ENCODE peak calls at places on chromosomes 1 and 21, in nine cellular contexts. One of them, this sample, is unnamed.

GRCh38 chr1:210072891-210073509 is 135.0 kb downstream of the SYT14 start:
- DNase-seq in SK-N-SH: no peak
- DNase-seq in kidney: no peak
- DNase-seq in breast epithelium: no peak
- DNase-seq in cardiac muscle cell: no peak
- DNase-seq in mesendoderm: no peak
- DNase-seq in sigmoid colon: no peak
- DNase-seq in adrenal gland: no peak
- DNase-seq in vagina: no peak
- DNase-seq in this sample: no peak

GRCh38 chr1:207676153-207676552 is 31.2 kb downstream of the CR1L start:
- DNase-seq in adrenal gland: no peak
- DNase-seq in mesendoderm: no peak
- DNase-seq in sigmoid colon: no peak
- DNase-seq in breast epithelium: no peak
- DNase-seq in cardiac muscle cell: no peak
- DNase-seq in kidney: no peak
- DNase-seq in vagina: no peak
- DNase-seq in SK-N-SH: no peak
- DNase-seq in this sample: no peak

GRCh38 chr1:12539705-12540579 is 78.1 kb downstream of the DHRS3 start:
- DNase-seq in adrenal gland: peak; percentile 36
- DNase-seq in sigmoid colon: peak; percentile 97
- DNase-seq in breast epithelium: no peak
- DNase-seq in SK-N-SH: no peak
- DNase-seq in mesendoderm: peak; percentile 93
- DNase-seq in vagina: no peak
- DNase-seq in kidney: peak; percentile 96
- DNase-seq in cardiac muscle cell: peak; percentile 99
- DNase-seq in this sample: peak; percentile 45

GRCh38 chr1:190747643-190748186 is 270.1 kb upstream of the BRINP3 start:
- DNase-seq in adrenal gland: no peak
- DNase-seq in mesendoderm: no peak
- DNase-seq in kidney: no peak
- DNase-seq in vagina: no peak
- DNase-seq in sigmoid colon: no peak
- DNase-seq in SK-N-SH: no peak
- DNase-seq in breast epithelium: no peak
- DNase-seq in cardiac muscle cell: peak; percentile 68
- DNase-seq in this sample: no peak

GRCh38 chr1:67853704-67854103 is 20.4 kb upstream of the GNG12 start:
- DNase-seq in mesendoderm: peak; percentile 98
- DNase-seq in breast epithelium: peak; percentile 52
- DNase-seq in kidney: peak; percentile 64
- DNase-seq in vagina: no peak
- DNase-seq in sigmoid colon: no peak
- DNase-seq in adrenal gland: peak; percentile 79
- DNase-seq in cardiac muscle cell: peak; percentile 89
- DNase-seq in SK-N-SH: peak; percentile 77
- DNase-seq in this sample: peak; percentile 50

GRCh38 chr1:50271337-50271736 is 151.9 kb downstream of the DMRTA2 start:
- DNase-seq in breast epithelium: no peak
- DNase-seq in SK-N-SH: peak; percentile 80
- DNase-seq in adrenal gland: no peak
- DNase-seq in vagina: no peak
- DNase-seq in cardiac muscle cell: no peak
- DNase-seq in mesendoderm: peak; percentile 93
- DNase-seq in sigmoid colon: no peak
- DNase-seq in kidney: no peak
- DNase-seq in this sample: no peak

GRCh38 chr21:43697758-43698643 is 20.9 kb upstream of the PDXK start:
- DNase-seq in breast epithelium: no peak
- DNase-seq in sigmoid colon: no peak
- DNase-seq in SK-N-SH: no peak
- DNase-seq in cardiac muscle cell: peak; percentile 48
- DNase-seq in kidney: peak; percentile 15
- DNase-seq in vagina: no peak
- DNase-seq in mesendoderm: no peak
- DNase-seq in adrenal gland: no peak
- DNase-seq in this sample: no peak

GRCh38 chr1:24652382-24652781 is 9.3 kb downstream of the SRRM1 start:
- DNase-seq in cardiac muscle cell: no peak
- DNase-seq in breast epithelium: no peak
- DNase-seq in SK-N-SH: no peak
- DNase-seq in vagina: no peak
- DNase-seq in kidney: peak; percentile 52
- DNase-seq in adrenal gland: no peak
- DNase-seq in sigmoid colon: no peak
- DNase-seq in mesendoderm: no peak
- DNase-seq in this sample: no peak

GRCh38 chr1:230753586-230754251 is 6.5 kb downstream of the CAPN9 start:
- DNase-seq in SK-N-SH: peak; percentile 62
- DNase-seq in kidney: no peak
- DNase-seq in cardiac muscle cell: peak; percentile 71
- DNase-seq in sigmoid colon: no peak
- DNase-seq in vagina: no peak
- DNase-seq in breast epithelium: no peak
- DNase-seq in adrenal gland: peak; percentile 68
- DNase-seq in mesendoderm: peak; percentile 97
- DNase-seq in this sample: peak; percentile 78

GRCh38 chr1:154220970-154221814 is 437 bp downstream of the UBAP2L start:
- DNase-seq in breast epithelium: peak; percentile 56
- DNase-seq in sigmoid colon: peak; percentile 83
- DNase-seq in vagina: no peak
- DNase-seq in SK-N-SH: peak; percentile 60
- DNase-seq in adrenal gland: peak; percentile 62
- DNase-seq in cardiac muscle cell: peak; percentile 60
- DNase-seq in kidney: peak; percentile 93
- DNase-seq in mesendoderm: peak; percentile 49
- DNase-seq in this sample: peak; percentile 79

GRCh38 chr1:178311164-178311563 is 185.6 kb downstream of the CLEC20A start:
- DNase-seq in mesendoderm: no peak
- DNase-seq in SK-N-SH: no peak
- DNase-seq in sigmoid colon: no peak
- DNase-seq in vagina: no peak
- DNase-seq in cardiac muscle cell: peak; percentile 43
- DNase-seq in kidney: no peak
- DNase-seq in breast epithelium: no peak
- DNase-seq in adrenal gland: no peak
- DNase-seq in this sample: no peak

GRCh38 chr1:23837905-23838304 is 12.7 kb upstream of the HMGCL start:
- DNase-seq in breast epithelium: no peak
- DNase-seq in sigmoid colon: no peak
- DNase-seq in vagina: no peak
- DNase-seq in adrenal gland: peak; percentile 2
- DNase-seq in kidney: peak; percentile 73
- DNase-seq in mesendoderm: peak; percentile 7
- DNase-seq in cardiac muscle cell: no peak
- DNase-seq in SK-N-SH: no peak
- DNase-seq in this sample: peak; percentile 49

GRCh38 chr1:32627596-32628162 is 22.7 kb downstream of the ZBTB8OS start:
- DNase-seq in cardiac muscle cell: no peak
- DNase-seq in adrenal gland: peak; percentile 78
- DNase-seq in SK-N-SH: no peak
- DNase-seq in mesendoderm: no peak
- DNase-seq in kidney: no peak
- DNase-seq in vagina: no peak
- DNase-seq in sigmoid colon: no peak
- DNase-seq in breast epithelium: no peak
- DNase-seq in this sample: no peak

GRCh38 chr21:38355992-38356781 is 99.4 kb downstream of the KCNJ15 start:
- DNase-seq in adrenal gland: peak; percentile 84
- DNase-seq in mesendoderm: peak; percentile 76
- DNase-seq in kidney: peak; percentile 90
- DNase-seq in sigmoid colon: peak; percentile 78
- DNase-seq in cardiac muscle cell: peak; percentile 79
- DNase-seq in vagina: peak; percentile 64
- DNase-seq in breast epithelium: peak; percentile 78
- DNase-seq in SK-N-SH: peak; percentile 85
- DNase-seq in this sample: peak; percentile 88

GRCh38 chr1:202624088-202624780 is 86.0 kb downstream of the SYT2 start:
- DNase-seq in SK-N-SH: no peak
- DNase-seq in breast epithelium: no peak
- DNase-seq in cardiac muscle cell: no peak
- DNase-seq in kidney: no peak
- DNase-seq in sigmoid colon: no peak
- DNase-seq in adrenal gland: no peak
- DNase-seq in vagina: no peak
- DNase-seq in mesendoderm: no peak
- DNase-seq in this sample: no peak

GRCh38 chr1:225850370-225850769 is 31.8 kb downstream of the TMEM63A start:
- DNase-seq in mesendoderm: no peak
- DNase-seq in sigmoid colon: no peak
- DNase-seq in SK-N-SH: no peak
- DNase-seq in cardiac muscle cell: no peak
- DNase-seq in vagina: no peak
- DNase-seq in adrenal gland: no peak
- DNase-seq in kidney: no peak
- DNase-seq in breast epithelium: no peak
- DNase-seq in this sample: no peak

GRCh38 chr1:225846331-225847310 is 35.6 kb downstream of the TMEM63A start:
- DNase-seq in adrenal gland: no peak
- DNase-seq in kidney: peak; percentile 46
- DNase-seq in vagina: no peak
- DNase-seq in SK-N-SH: no peak
- DNase-seq in sigmoid colon: no peak
- DNase-seq in mesendoderm: no peak
- DNase-seq in cardiac muscle cell: no peak
- DNase-seq in breast epithelium: no peak
- DNase-seq in this sample: no peak

GRCh38 chr1:225849905-225850304 is 32.3 kb downstream of the TMEM63A start:
- DNase-seq in sigmoid colon: no peak
- DNase-seq in mesendoderm: no peak
- DNase-seq in cardiac muscle cell: no peak
- DNase-seq in breast epithelium: no peak
- DNase-seq in kidney: no peak
- DNase-seq in vagina: no peak
- DNase-seq in SK-N-SH: peak; percentile 52
- DNase-seq in adrenal gland: no peak
- DNase-seq in this sample: peak; percentile 53

GRCh38 chr1:225847610-225848009 is 34.6 kb downstream of the TMEM63A start:
- DNase-seq in SK-N-SH: no peak
- DNase-seq in cardiac muscle cell: no peak
- DNase-seq in breast epithelium: no peak
- DNase-seq in adrenal gland: no peak
- DNase-seq in vagina: no peak
- DNase-seq in sigmoid colon: no peak
- DNase-seq in mesendoderm: no peak
- DNase-seq in kidney: no peak
- DNase-seq in this sample: peak; percentile 71

GRCh38 chr1:225848044-225848955 is 33.9 kb downstream of the TMEM63A start:
- DNase-seq in cardiac muscle cell: peak; percentile 39
- DNase-seq in mesendoderm: no peak
- DNase-seq in SK-N-SH: no peak
- DNase-seq in adrenal gland: no peak
- DNase-seq in breast epithelium: no peak
- DNase-seq in kidney: no peak
- DNase-seq in sigmoid colon: no peak
- DNase-seq in vagina: no peak
- DNase-seq in this sample: no peak
- H3K36me3 ChIP-seq in cardiac muscle cell: peaks cover 8% of the 10 kb centered on the region
- H3K36me3 ChIP-seq in mesendoderm: peaks cover 18% of the 10 kb centered on the region
- H3K36me3 ChIP-seq in SK-N-SH: peaks cover 25% of the 10 kb centered on the region
- H3K36me3 ChIP-seq in adrenal gland: peaks cover 46% of the 10 kb centered on the region
- H3K36me3 ChIP-seq in breast epithelium: no peaks in the 10 kb centered on the region
- H3K36me3 ChIP-seq in kidney: peaks cover 40% of the 10 kb centered on the region
- H3K36me3 ChIP-seq in sigmoid colon: peaks cover 83% of the 10 kb centered on the region
- H3K36me3 ChIP-seq in vagina: peaks cover 53% of the 10 kb centered on the region
- H3K36me3 ChIP-seq in this sample: peaks cover 3% of the 10 kb centered on the region

GRCh38 chr1:94067196-94067595 is 53.8 kb downstream of the ABCA4 start:
- DNase-seq in vagina: no peak
- DNase-seq in kidney: no peak
- DNase-seq in sigmoid colon: no peak
- DNase-seq in adrenal gland: no peak
- DNase-seq in cardiac muscle cell: peak; percentile 92
- DNase-seq in mesendoderm: no peak
- DNase-seq in SK-N-SH: no peak
- DNase-seq in breast epithelium: no peak
- DNase-seq in this sample: no peak
- H3K4me1 ChIP-seq in vagina: peaks cover 47% of the 10 kb centered on the region
- H3K4me1 ChIP-seq in kidney: peaks cover 27% of the 10 kb centered on the region
- H3K4me1 ChIP-seq in sigmoid colon: peaks cover 56% of the 10 kb centered on the region
- H3K4me1 ChIP-seq in adrenal gland: peaks cover 47% of the 10 kb centered on the region
- H3K4me1 ChIP-seq in cardiac muscle cell: peaks cover 4% of the 10 kb centered on the region
- H3K4me1 ChIP-seq in mesendoderm: peaks cover 3% of the 10 kb centered on the region
- H3K4me1 ChIP-seq in SK-N-SH: peaks cover 32% of the 10 kb centered on the region
- H3K4me1 ChIP-seq in breast epithelium: no peaks in the 10 kb centered on the region
- H3K4me1 ChIP-seq in this sample: peaks cover 26% of the 10 kb centered on the region

DNA sequence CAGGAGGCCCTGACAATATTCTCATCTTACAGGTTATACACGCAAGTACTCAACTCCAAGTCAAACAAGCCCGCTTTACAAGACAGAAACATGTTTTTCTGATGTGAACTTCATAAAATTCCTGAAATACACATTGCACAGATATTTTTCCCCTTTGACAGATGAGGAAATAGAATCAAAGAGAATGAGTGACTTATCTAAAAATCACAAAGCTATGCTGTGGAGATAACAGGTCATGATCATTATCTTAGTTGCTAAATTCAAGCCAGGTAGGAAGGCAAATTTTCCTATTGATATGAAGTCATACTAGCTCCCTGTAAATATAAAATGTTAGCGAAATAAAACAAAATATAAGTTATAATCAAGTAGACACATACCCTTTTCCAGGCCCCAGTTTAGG is 18.3 kb downstream of the UBR4 start:
- DNase-seq in cardiac muscle cell: no peak
- DNase-seq in vagina: no peak
- DNase-seq in kidney: no peak
- DNase-seq in SK-N-SH: no peak
- DNase-seq in breast epithelium: no peak
- DNase-seq in sigmoid colon: no peak
- DNase-seq in adrenal gland: no peak
- DNase-seq in mesendoderm: no peak
- DNase-seq in this sample: no peak
- H3K36me3 ChIP-seq in cardiac muscle cell: peaks cover 83% of the 10 kb centered on the region
- H3K36me3 ChIP-seq in vagina: peaks cover 72% of the 10 kb centered on the region
- H3K36me3 ChIP-seq in kidney: peaks cover 65% of the 10 kb centered on the region
- H3K36me3 ChIP-seq in SK-N-SH: peaks cover 67% of the 10 kb centered on the region
- H3K36me3 ChIP-seq in breast epithelium: peaks cover 14% of the 10 kb centered on the region
- H3K36me3 ChIP-seq in sigmoid colon: peaks cover 96% of the 10 kb centered on the region
- H3K36me3 ChIP-seq in adrenal gland: peaks cover 93% of the 10 kb centered on the region
- H3K36me3 ChIP-seq in mesendoderm: peaks cover 11% of the 10 kb centered on the region
- H3K36me3 ChIP-seq in this sample: peaks cover under 1% of the 10 kb centered on the region

GRCh38 chr1:27416387-27417111 is 24.1 kb downstream of the GPR3 start:
- DNase-seq in vagina: no peak
- DNase-seq in kidney: no peak
- DNase-seq in adrenal gland: peak; percentile 65
- DNase-seq in breast epithelium: no peak
- DNase-seq in sigmoid colon: no peak
- DNase-seq in cardiac muscle cell: peak; percentile 80
- DNase-seq in mesendoderm: peak; percentile 90
- DNase-seq in SK-N-SH: peak; percentile 45
- DNase-seq in this sample: no peak
- H3K4me1 ChIP-seq in vagina: peaks cover 44% of the 10 kb centered on the region
- H3K4me1 ChIP-seq in kidney: peaks cover 13% of the 10 kb centered on the region
- H3K4me1 ChIP-seq in adrenal gland: peaks cover 50% of the 10 kb centered on the region
- H3K4me1 ChIP-seq in breast epithelium: no peaks in the 10 kb centered on the region
- H3K4me1 ChIP-seq in sigmoid colon: peaks cover 42% of the 10 kb centered on the region
- H3K4me1 ChIP-seq in cardiac muscle cell: peaks cover 29% of the 10 kb centered on the region
- H3K4me1 ChIP-seq in mesendoderm: peaks cover 4% of the 10 kb centered on the region
- H3K4me1 ChIP-seq in SK-N-SH: no peaks in the 10 kb centered on the region
- H3K4me1 ChIP-seq in this sample: peaks cover 6% of the 10 kb centered on the region